ENCODE peak calls at places on chromosomes 12 and 14, in ten cellular contexts. One of them, this sample, is unnamed.
A peak's percentile ranks its signal among the peaks of the same experiment; 100 is the strongest.

GRCh38 chr12:9049520-9050133 is 60.3 kb downstream of the KLRG1 start:
- DNase-seq in posterior cingulate gyrus: no peak
- DNase-seq in naive thymus-derived CD8-positive, alpha-beta T cell: no peak
- DNase-seq in NCI-H510A treated with DMSO at 0.1 percent for 48 hours: peak; percentile 23
- DNase-seq in AG20443: peak; percentile 45
- DNase-seq in activated effector memory CD4-positive, alpha-beta T cell treated with Interleukin-2 at 50 U/mL for 16 hours: no peak
- DNase-seq in hippocampal formation: no peak
- DNase-seq in esophagus squamous epithelium: no peak
- DNase-seq in NCI-H1436 treated with DMSO at 0.1 percent for 48 hours: no peak
- DNase-seq in mesothelial cell of epicardium: no peak
- DNase-seq in this sample: no peak

GRCh38 chr14:68593806-68594536 is 198.9 kb downstream of the ZFP36L1 start:
- DNase-seq in posterior cingulate gyrus: no peak
- DNase-seq in naive thymus-derived CD8-positive, alpha-beta T cell: no peak
- DNase-seq in NCI-H510A treated with DMSO at 0.1 percent for 48 hours: no peak
- DNase-seq in AG20443: no peak
- DNase-seq in activated effector memory CD4-positive, alpha-beta T cell treated with Interleukin-2 at 50 U/mL for 16 hours: no peak
- DNase-seq in hippocampal formation: no peak
- DNase-seq in esophagus squamous epithelium: no peak
- DNase-seq in NCI-H1436 treated with DMSO at 0.1 percent for 48 hours: no peak
- DNase-seq in mesothelial cell of epicardium: no peak
- DNase-seq in this sample: no peak

GRCh38 chr12:49208661-49209060 is 19.8 kb upstream of the TUBA1A start:
- DNase-seq in posterior cingulate gyrus: no peak
- DNase-seq in naive thymus-derived CD8-positive, alpha-beta T cell: no peak
- DNase-seq in NCI-H510A treated with DMSO at 0.1 percent for 48 hours: no peak
- DNase-seq in AG20443: no peak
- DNase-seq in activated effector memory CD4-positive, alpha-beta T cell treated with Interleukin-2 at 50 U/mL for 16 hours: no peak
- DNase-seq in hippocampal formation: no peak
- DNase-seq in esophagus squamous epithelium: no peak
- DNase-seq in NCI-H1436 treated with DMSO at 0.1 percent for 48 hours: no peak
- DNase-seq in mesothelial cell of epicardium: no peak
- DNase-seq in this sample: no peak

GRCh38 chr14:77008541-77008940 is 20.0 kb downstream of the IRF2BPL start:
- DNase-seq in posterior cingulate gyrus: no peak
- DNase-seq in naive thymus-derived CD8-positive, alpha-beta T cell: no peak
- DNase-seq in NCI-H510A treated with DMSO at 0.1 percent for 48 hours: no peak
- DNase-seq in AG20443: no peak
- DNase-seq in activated effector memory CD4-positive, alpha-beta T cell treated with Interleukin-2 at 50 U/mL for 16 hours: no peak
- DNase-seq in hippocampal formation: no peak
- DNase-seq in esophagus squamous epithelium: no peak
- DNase-seq in NCI-H1436 treated with DMSO at 0.1 percent for 48 hours: no peak
- DNase-seq in mesothelial cell of epicardium: no peak
- DNase-seq in this sample: no peak

GRCh38 chr12:21774358-21775129 is at the start of gene KCNJ8:
- DNase-seq in posterior cingulate gyrus: peak; percentile 15
- DNase-seq in naive thymus-derived CD8-positive, alpha-beta T cell: no peak
- DNase-seq in NCI-H510A treated with DMSO at 0.1 percent for 48 hours: peak; percentile 58
- DNase-seq in AG20443: peak; percentile 52
- DNase-seq in activated effector memory CD4-positive, alpha-beta T cell treated with Interleukin-2 at 50 U/mL for 16 hours: no peak
- DNase-seq in hippocampal formation: peak; percentile 47
- DNase-seq in esophagus squamous epithelium: no peak
- DNase-seq in NCI-H1436 treated with DMSO at 0.1 percent for 48 hours: no peak
- DNase-seq in mesothelial cell of epicardium: peak; percentile 23
- DNase-seq in this sample: no peak

GRCh38 chr14:100651999-100652508 is 64.8 kb upstream of the BEGAIN start:
- DNase-seq in posterior cingulate gyrus: no peak
- DNase-seq in naive thymus-derived CD8-positive, alpha-beta T cell: no peak
- DNase-seq in NCI-H510A treated with DMSO at 0.1 percent for 48 hours: no peak
- DNase-seq in AG20443: no peak
- DNase-seq in activated effector memory CD4-positive, alpha-beta T cell treated with Interleukin-2 at 50 U/mL for 16 hours: no peak
- DNase-seq in hippocampal formation: no peak
- DNase-seq in esophagus squamous epithelium: no peak
- DNase-seq in NCI-H1436 treated with DMSO at 0.1 percent for 48 hours: no peak
- DNase-seq in mesothelial cell of epicardium: no peak
- DNase-seq in this sample: no peak

GRCh38 chr12:106954462-106955376 is 988 bp upstream of the TMEM263 start:
- DNase-seq in posterior cingulate gyrus: no peak
- DNase-seq in naive thymus-derived CD8-positive, alpha-beta T cell: no peak
- DNase-seq in NCI-H510A treated with DMSO at 0.1 percent for 48 hours: no peak
- DNase-seq in AG20443: peak; percentile 55
- DNase-seq in activated effector memory CD4-positive, alpha-beta T cell treated with Interleukin-2 at 50 U/mL for 16 hours: peak; percentile 9
- DNase-seq in hippocampal formation: peak; percentile 40
- DNase-seq in esophagus squamous epithelium: no peak
- DNase-seq in NCI-H1436 treated with DMSO at 0.1 percent for 48 hours: no peak
- DNase-seq in mesothelial cell of epicardium: no peak
- DNase-seq in this sample: no peak

GRCh38 chr14:71521238-71521637 is 411.0 kb upstream of the RGS6 start:
- DNase-seq in posterior cingulate gyrus: no peak
- DNase-seq in naive thymus-derived CD8-positive, alpha-beta T cell: no peak
- DNase-seq in NCI-H510A treated with DMSO at 0.1 percent for 48 hours: peak; percentile 21
- DNase-seq in AG20443: no peak
- DNase-seq in activated effector memory CD4-positive, alpha-beta T cell treated with Interleukin-2 at 50 U/mL for 16 hours: no peak
- DNase-seq in hippocampal formation: no peak
- DNase-seq in esophagus squamous epithelium: no peak
- DNase-seq in NCI-H1436 treated with DMSO at 0.1 percent for 48 hours: no peak
- DNase-seq in mesothelial cell of epicardium: no peak
- DNase-seq in this sample: no peak

GRCh38 chr12:104669057-104669770 is 212.5 kb downstream of the CHST11 start:
- DNase-seq in posterior cingulate gyrus: peak; percentile 82
- DNase-seq in naive thymus-derived CD8-positive, alpha-beta T cell: no peak
- DNase-seq in NCI-H510A treated with DMSO at 0.1 percent for 48 hours: peak; percentile 75
- DNase-seq in AG20443: no peak
- DNase-seq in activated effector memory CD4-positive, alpha-beta T cell treated with Interleukin-2 at 50 U/mL for 16 hours: no peak
- DNase-seq in hippocampal formation: peak; percentile 83
- DNase-seq in esophagus squamous epithelium: no peak
- DNase-seq in NCI-H1436 treated with DMSO at 0.1 percent for 48 hours: no peak
- DNase-seq in mesothelial cell of epicardium: no peak
- DNase-seq in this sample: no peak

GRCh38 chr12:71552728-71553501 is 110.7 kb downstream of the ZFC3H1 start:
- DNase-seq in posterior cingulate gyrus: no peak
- DNase-seq in naive thymus-derived CD8-positive, alpha-beta T cell: no peak
- DNase-seq in NCI-H510A treated with DMSO at 0.1 percent for 48 hours: no peak
- DNase-seq in AG20443: no peak
- DNase-seq in activated effector memory CD4-positive, alpha-beta T cell treated with Interleukin-2 at 50 U/mL for 16 hours: no peak
- DNase-seq in hippocampal formation: no peak
- DNase-seq in esophagus squamous epithelium: no peak
- DNase-seq in NCI-H1436 treated with DMSO at 0.1 percent for 48 hours: no peak
- DNase-seq in mesothelial cell of epicardium: no peak
- DNase-seq in this sample: no peak

GRCh38 chr12:118512669-118513068 is 136.3 kb downstream of the SUDS3 start:
- DNase-seq in posterior cingulate gyrus: no peak
- DNase-seq in naive thymus-derived CD8-positive, alpha-beta T cell: no peak
- DNase-seq in NCI-H510A treated with DMSO at 0.1 percent for 48 hours: no peak
- DNase-seq in AG20443: no peak
- DNase-seq in activated effector memory CD4-positive, alpha-beta T cell treated with Interleukin-2 at 50 U/mL for 16 hours: no peak
- DNase-seq in hippocampal formation: no peak
- DNase-seq in esophagus squamous epithelium: no peak
- DNase-seq in NCI-H1436 treated with DMSO at 0.1 percent for 48 hours: no peak
- DNase-seq in mesothelial cell of epicardium: no peak
- DNase-seq in this sample: no peak

GRCh38 chr14:72892879-72893635 is 844 bp downstream of the DPF3 start:
- DNase-seq in posterior cingulate gyrus: peak; percentile 44
- DNase-seq in naive thymus-derived CD8-positive, alpha-beta T cell: no peak
- DNase-seq in NCI-H510A treated with DMSO at 0.1 percent for 48 hours: peak; percentile 24
- DNase-seq in AG20443: peak; percentile 52
- DNase-seq in activated effector memory CD4-positive, alpha-beta T cell treated with Interleukin-2 at 50 U/mL for 16 hours: peak; percentile 20
- DNase-seq in hippocampal formation: peak; percentile 51
- DNase-seq in esophagus squamous epithelium: no peak
- DNase-seq in NCI-H1436 treated with DMSO at 0.1 percent for 48 hours: no peak
- DNase-seq in mesothelial cell of epicardium: no peak
- DNase-seq in this sample: no peak

GRCh38 chr12:88737838-88738472 is 157.7 kb upstream of the KITLG start:
- DNase-seq in posterior cingulate gyrus: no peak
- DNase-seq in naive thymus-derived CD8-positive, alpha-beta T cell: no peak
- DNase-seq in NCI-H510A treated with DMSO at 0.1 percent for 48 hours: no peak
- DNase-seq in AG20443: no peak
- DNase-seq in activated effector memory CD4-positive, alpha-beta T cell treated with Interleukin-2 at 50 U/mL for 16 hours: no peak
- DNase-seq in hippocampal formation: no peak
- DNase-seq in esophagus squamous epithelium: no peak
- DNase-seq in NCI-H1436 treated with DMSO at 0.1 percent for 48 hours: no peak
- DNase-seq in mesothelial cell of epicardium: no peak
- DNase-seq in this sample: no peak

GRCh38 chr12:108832730-108833354 is 24.5 kb downstream of the SSH1 start:
- DNase-seq in posterior cingulate gyrus: no peak
- DNase-seq in naive thymus-derived CD8-positive, alpha-beta T cell: no peak
- DNase-seq in NCI-H510A treated with DMSO at 0.1 percent for 48 hours: no peak
- DNase-seq in AG20443: peak; percentile 76
- DNase-seq in activated effector memory CD4-positive, alpha-beta T cell treated with Interleukin-2 at 50 U/mL for 16 hours: no peak
- DNase-seq in hippocampal formation: no peak
- DNase-seq in esophagus squamous epithelium: no peak
- DNase-seq in NCI-H1436 treated with DMSO at 0.1 percent for 48 hours: no peak
- DNase-seq in mesothelial cell of epicardium: no peak
- DNase-seq in this sample: no peak

GRCh38 chr14:90785474-90785873 is 30.8 kb downstream of the TTC7B start:
- DNase-seq in posterior cingulate gyrus: no peak
- DNase-seq in naive thymus-derived CD8-positive, alpha-beta T cell: no peak
- DNase-seq in NCI-H510A treated with DMSO at 0.1 percent for 48 hours: no peak
- DNase-seq in AG20443: no peak
- DNase-seq in activated effector memory CD4-positive, alpha-beta T cell treated with Interleukin-2 at 50 U/mL for 16 hours: no peak
- DNase-seq in hippocampal formation: peak; percentile 25
- DNase-seq in esophagus squamous epithelium: no peak
- DNase-seq in NCI-H1436 treated with DMSO at 0.1 percent for 48 hours: no peak
- DNase-seq in mesothelial cell of epicardium: no peak
- DNase-seq in this sample: no peak

GRCh38 chr12:1797011-1797901 is 23.1 kb upstream of the LRTM2 start:
- DNase-seq in posterior cingulate gyrus: no peak
- DNase-seq in naive thymus-derived CD8-positive, alpha-beta T cell: peak; percentile 41
- DNase-seq in NCI-H510A treated with DMSO at 0.1 percent for 48 hours: no peak
- DNase-seq in AG20443: peak; percentile 68
- DNase-seq in activated effector memory CD4-positive, alpha-beta T cell treated with Interleukin-2 at 50 U/mL for 16 hours: peak; percentile 54
- DNase-seq in hippocampal formation: no peak
- DNase-seq in esophagus squamous epithelium: no peak
- DNase-seq in NCI-H1436 treated with DMSO at 0.1 percent for 48 hours: no peak
- DNase-seq in mesothelial cell of epicardium: peak; percentile 25
- DNase-seq in this sample: no peak